ENCODE peak calls at places on chromosomes 5 and 9, in five cellular contexts. R is GM23338, F is A549, V is K562, Z is HepG2. I is an unnamed sample.

GRCh38 chr5:127801751-127802476 is 98.7 kb downstream of the CCDC192 start:
- DNase-seq in R (no peak), F (no peak), V (no peak), Z (no peak), I (no peak)

GRCh38 chr5:169988947-169989346 is 8.7 kb upstream of the INSYN2B start:
- DNase-seq in R (no peak), F (peak), V (no peak), Z (no peak), I (no peak)

GRCh38 chr9:21837501-21837900 is 35.1 kb downstream of the MTAP start:
- DNase-seq in R (no peak), F (no peak), V (no peak), Z (no peak), I (no peak)

GRCh38 chr5:146007270-146007669 is 70.9 kb downstream of the SH3RF2 start:
- DNase-seq in R (peak), F (peak), V (no peak), Z (peak), I (no peak)

GRCh38 chr9:89171231-89171630 is 7.4 kb downstream of the SHC3 start:
- DNase-seq in R (no peak), F (no peak), V (no peak), Z (no peak), I (no peak)

GRCh38 chr5:180647465-180647864 is 1.9 kb downstream of the FLT4 start:
- DNase-seq in R (no peak), F (no peak), V (no peak), Z (no peak), I (no peak)

GRCh38 chr9:69731348-69731747 is 28.5 kb downstream of the PTAR1 start:
- DNase-seq in R (no peak), F (no peak), V (no peak), Z (no peak), I (no peak)

GRCh38 chr9:127224883-127225739 is 39.5 kb upstream of the GARNL3 start:
- DNase-seq in R (peak), F (peak), V (peak), Z (peak), I (no peak)

GRCh38 chr5:94025788-94026473 is 284.5 kb upstream of the POU5F2 start:
- DNase-seq in R (peak), F (peak), V (no peak), Z (peak), I (no peak)

GRCh38 chr5:125559296-125559695 is 812.9 kb upstream of the ZNF608 start:
- DNase-seq in R (no peak), F (peak), V (no peak), Z (no peak), I (no peak)

GRCh38 chr5:82817897-82818676 is 259.1 kb downstream of the TMEM167A start:
- DNase-seq in R (no peak), F (no peak), V (no peak), Z (no peak), I (no peak)

GRCh38 chr5:27523629-27524028 is 485.2 kb upstream of the CDH9 start:
- DNase-seq in R (no peak), F (no peak), V (no peak), Z (no peak), I (no peak)

GRCh38 chr9:104914458-104914857 is 13.5 kb downstream of the ABCA1 start:
- DNase-seq in R (no peak), F (no peak), V (no peak), Z (no peak), I (no peak)

GRCh38 chr9:126432659-126433058 is 106.0 kb downstream of the MVB12B start:
- DNase-seq in R (no peak), F (no peak), V (no peak), Z (no peak), I (no peak)

GRCh38 chr5:69491838-69492390 is 676 bp upstream of the OCLN start:
- DNase-seq in R (peak), F (no peak), V (no peak), Z (no peak), I (no peak)

GRCh38 chr5:140926903-140927573 is 939 bp downstream of the PCDHAC1 start:
- DNase-seq in R (peak), F (peak), V (no peak), Z (no peak), I (no peak)

GRCh38 chr5:2020730-2021129 is 138.0 kb upstream of the IRX4 start:
- DNase-seq in R (no peak), F (no peak), V (no peak), Z (no peak), I (no peak)

GRCh38 chr9:12880406-12881016 is 105.7 kb downstream of the LURAP1L start:
- DNase-seq in R (no peak), F (no peak), V (no peak), Z (no peak), I (no peak)

GRCh38 chr5:149448831-149449714 is 70.0 kb upstream of the IL17B start:
- DNase-seq in R (peak), F (peak), V (peak), Z (no peak), I (no peak)

GRCh38 chr9:135600296-135600805 is 38.8 kb downstream of the PAEP start:
- DNase-seq in R (no peak), F (no peak), V (no peak), Z (no peak), I (no peak)
- TF ChIP-seq CTCF in R (no peak), F (no peak), V (no peak), Z (no peak), I (no peak)

DNA sequence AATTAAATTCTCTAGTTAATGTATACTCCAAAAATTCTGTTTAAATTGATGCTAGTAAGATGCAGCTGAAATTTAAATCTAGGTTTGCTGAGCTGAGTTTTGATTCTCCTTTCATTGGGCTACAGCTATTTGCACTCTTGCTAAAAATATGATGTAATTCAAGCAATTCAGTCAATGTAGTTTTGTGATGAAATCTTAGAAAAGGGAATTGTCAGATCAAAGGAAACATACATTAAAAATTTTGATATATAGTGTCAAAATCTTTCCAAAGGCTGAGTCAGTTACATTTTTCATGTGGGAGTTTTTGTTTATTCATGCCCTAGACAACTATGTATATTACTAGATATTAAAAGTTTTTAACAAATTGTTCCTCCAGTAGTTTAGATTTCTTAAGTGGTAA is 334.9 kb upstream of the DAB2 start:
- DNase-seq in R (no peak), F (no peak), V (no peak), Z (no peak), I (no peak)
- TF ChIP-seq JUNB in R (no peak), F (no peak), V (no peak), Z (no peak), I (no peak)

GRCh38 chr5:6449465-6450158 is 953 bp downstream of the UBE2QL1 start:
- DNase-seq in R (peak), F (no peak), V (no peak), Z (no peak), I (no peak)

GRCh38 chr5:6450235-6450860 is 1.7 kb downstream of the UBE2QL1 start:
- DNase-seq in R (peak), F (no peak), V (no peak), Z (no peak), I (no peak)

GRCh38 chr5:6447384-6448140 is 1.1 kb upstream of the UBE2QL1 start:
- DNase-seq in R (no peak), F (no peak), V (no peak), Z (no peak), I (no peak)

GRCh38 chr5:6448141-6448491 is 543 bp upstream of the UBE2QL1 start:
- DNase-seq in R (no peak), F (no peak), V (no peak), Z (no peak), I (no peak)

DNA sequence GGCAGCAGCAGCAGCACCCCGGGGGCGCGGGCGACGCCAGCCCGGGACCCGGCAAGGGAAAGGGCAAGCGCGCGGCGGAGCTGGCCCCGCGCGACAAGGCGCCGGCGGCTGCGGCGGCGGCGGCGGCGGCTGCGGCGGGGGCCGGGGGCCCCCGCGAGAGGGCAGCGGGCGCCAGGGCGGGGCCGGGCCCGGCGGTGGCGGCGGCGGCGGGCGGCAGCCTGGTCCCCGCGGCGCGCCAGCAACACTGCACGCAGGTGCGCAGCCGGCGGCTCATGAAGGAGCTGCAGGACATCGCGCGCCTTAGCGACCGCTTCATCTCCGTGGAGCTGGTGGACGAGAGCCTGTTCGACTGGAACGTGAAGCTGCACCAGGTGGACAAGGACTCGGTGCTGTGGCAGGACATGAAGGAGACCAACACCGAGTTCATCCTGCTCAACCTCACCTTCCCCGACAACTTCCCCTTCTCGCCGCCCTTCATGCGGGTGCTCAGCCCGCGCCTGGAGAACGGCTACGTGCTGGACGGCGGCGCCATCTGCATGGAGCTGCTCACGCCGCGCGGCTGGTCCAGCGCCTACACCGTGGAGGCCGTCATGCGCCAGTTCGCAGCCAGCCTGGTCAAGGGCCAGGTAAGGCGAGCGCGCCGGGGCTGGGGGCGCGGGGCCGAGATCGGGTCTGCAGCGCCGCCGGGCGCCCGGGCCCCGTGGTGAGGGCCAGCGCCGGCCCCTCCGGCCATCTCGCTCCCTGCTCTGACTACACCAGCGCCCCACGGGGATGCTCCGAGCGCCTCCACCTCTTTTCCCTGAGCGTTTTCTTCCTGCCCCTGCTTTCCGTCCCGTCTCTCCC is at the start of gene UBE2QL1:
- DNase-seq in R (peak), F (peak), V (no peak), Z (no peak), I (no peak)
- TF ChIP-seq CTCF in R (no peak), F (no peak), V (no peak), Z (no peak), I (no peak)

GRCh38 chr5:38267372-38267771 is 9.0 kb downstream of the EGFLAM start:
- DNase-seq in R (no peak), F (no peak), V (no peak), Z (no peak), I (no peak)

GRCh38 chr5:38263983-38264382 is 5.6 kb downstream of the EGFLAM start:
- DNase-seq in R (no peak), F (no peak), V (no peak), Z (peak), I (no peak)

GRCh38 chr5:38265546-38266179 is 7.3 kb downstream of the EGFLAM start:
- DNase-seq in R (peak), F (peak), V (peak), Z (peak), I (no peak)
- TF ChIP-seq JUNB in R (no peak), F (no peak), V (no peak), Z (no peak), I (no peak)

I was measured in GM12878.